ENCODE peak calls at places on chromosomes 2 and 18, in eight cellular contexts. W, Y, H, A, S, R, X and U are unnamed samples.

GRCh38 chr18:51655327-51655698 is 457.8 kb upstream of the MEX3C start:
- DNase-seq in X (no peak), Y (no peak), A (no peak), S (no peak), R (no peak), W (no peak), H (peak; percentile 15), U (no peak)

GRCh38 chr2:62573137-62573731 is 67.2 kb upstream of the TMEM17 start:
- DNase-seq in Y (no peak), R (no peak), A (no peak), X (peak; percentile 56), S (no peak), W (no peak), H (no peak), U (no peak)

GRCh38 chr2:207200136-207200535 is 34.4 kb upstream of the KLF7 start:
- DNase-seq in Y (no peak), X (no peak), H (no peak), W (no peak), A (no peak), S (no peak), R (no peak), U (no peak)

GRCh38 chr2:157190151-157190550 is 67.4 kb upstream of the GALNT5 start:
- DNase-seq in W (no peak), X (peak; percentile 96), H (no peak), Y (no peak), R (no peak), S (no peak), A (no peak), U (no peak)

GRCh38 chr2:63661076-63661475 is 72.3 kb downstream of the MDH1 start:
- DNase-seq in A (peak; percentile 62), S (no peak), X (peak; percentile 97), H (no peak), W (no peak), R (no peak), Y (no peak), U (no peak)

GRCh38 chr2:187307606-187308005 is 140.4 kb downstream of the CALCRL start:
- DNase-seq in R (no peak), H (no peak), W (no peak), S (no peak), X (no peak), Y (no peak), A (no peak), U (no peak)

GRCh38 chr2:127371037-127371436 is 16.7 kb downstream of the MAP3K2 start:
- DNase-seq in X (no peak), R (no peak), Y (no peak), S (no peak), W (no peak), A (no peak), H (no peak), U (no peak)

GRCh38 chr2:172248381-172249173 is 145.9 kb upstream of the DLX2 start:
- DNase-seq in S (no peak), H (no peak), A (no peak), Y (no peak), X (peak; percentile 15), W (no peak), R (no peak), U (no peak)

GRCh38 chr18:74524097-74524496 is 10.2 kb upstream of the CNDP1 start:
- DNase-seq in X (no peak), W (no peak), S (no peak), H (peak; percentile 79), Y (no peak), R (no peak), A (no peak), U (no peak)

GRCh38 chr2:10304458-10305253 is 2.0 kb downstream of the HPCAL1 start:
- DNase-seq in R (no peak), X (no peak), A (no peak), S (no peak), H (no peak), Y (no peak), W (no peak), U (no peak)

GRCh38 chr2:76197428-76197827 is 486.7 kb upstream of the GCFC2 start:
- DNase-seq in A (no peak), X (no peak), R (no peak), S (no peak), H (no peak), Y (no peak), W (no peak), U (no peak)

GRCh38 chr2:191316246-191316645 is 71.0 kb downstream of the MYO1B start:
- DNase-seq in Y (no peak), H (no peak), S (no peak), X (peak; percentile 48), A (no peak), W (no peak), R (no peak), U (no peak)

GRCh38 chr2:26184555-26185303 is 11.8 kb downstream of the GAREM2 start:
- DNase-seq in H (no peak), R (peak; percentile 83), X (peak; percentile 84), S (peak; percentile 88), Y (peak; percentile 83), A (peak; percentile 45), W (peak; percentile 77), U (peak; percentile 72)

GRCh38 chr2:231187736-231188505 is 10.5 kb upstream of the ARMC9 start:
- DNase-seq in S (no peak), A (no peak), H (no peak), R (no peak), X (peak; percentile 48), W (no peak), Y (no peak), U (no peak)

GRCh38 chr18:31099490-31100230 is 2.6 kb downstream of the DSC2 start:
- DNase-seq in Y (no peak), X (no peak), R (no peak), S (no peak), A (no peak), H (no peak), W (no peak), U (no peak)

GRCh38 chr2:174585111-174585510 is 12.5 kb downstream of the WIPF1 start:
- DNase-seq in X (no peak), W (no peak), R (no peak), Y (no peak), A (peak; percentile 26), H (no peak), S (no peak), U (no peak)

GRCh38 chr2:73290049-73290839 is 3.1 kb downstream of the EGR4 start:
- DNase-seq in R (peak; percentile 49), A (no peak), S (no peak), X (peak; percentile 59), H (no peak), Y (no peak), W (no peak), U (no peak)